ENCODE peak calls at places on chromosome 1, in nine cellular contexts. One of them, this sample, is unnamed.
A peak's percentile ranks its signal among the peaks of the same experiment; 100 is the strongest.

GRCh38 chr1:28118640-28119307 is 30.4 kb upstream of the EYA3 start:
- DNase-seq in RPMI8226: no peak
- DNase-seq in bronchial epithelial cell: no peak
- DNase-seq in NCI-H2081: no peak
- DNase-seq in AG04450: no peak
- DNase-seq in H9: no peak
- DNase-seq in activated CD8-positive, alpha-beta memory T cell treated with anti-CD3 and anti-CD28 coated beads, Interleukin-2, amount 50 U/mL, for 4 hours: no peak
- DNase-seq in omental fat pad: no peak
- DNase-seq in Right ventricle myocardium superior: no peak
- DNase-seq in this sample: no peak

GRCh38 chr1:8312235-8313218 is 5.4 kb upstream of the SLC45A1 start:
- DNase-seq in RPMI8226: no peak
- DNase-seq in bronchial epithelial cell: no peak
- DNase-seq in NCI-H2081: no peak
- DNase-seq in AG04450: no peak
- DNase-seq in H9: no peak
- DNase-seq in activated CD8-positive, alpha-beta memory T cell treated with anti-CD3 and anti-CD28 coated beads, Interleukin-2, amount 50 U/mL, for 4 hours: no peak
- DNase-seq in omental fat pad: no peak
- DNase-seq in Right ventricle myocardium superior: peak; percentile 60
- DNase-seq in this sample: peak; percentile 63

GRCh38 chr1:41023279-41023990 is 1.9 kb upstream of the SLFNL1 start:
- DNase-seq in RPMI8226: no peak
- DNase-seq in bronchial epithelial cell: no peak
- DNase-seq in NCI-H2081: no peak
- DNase-seq in AG04450: no peak
- DNase-seq in H9: no peak
- DNase-seq in activated CD8-positive, alpha-beta memory T cell treated with anti-CD3 and anti-CD28 coated beads, Interleukin-2, amount 50 U/mL, for 4 hours: no peak
- DNase-seq in omental fat pad: no peak
- DNase-seq in Right ventricle myocardium superior: no peak
- DNase-seq in this sample: no peak

GRCh38 chr1:3688356-3688755 is 36.0 kb downstream of the TP73 start:
- DNase-seq in RPMI8226: no peak
- DNase-seq in bronchial epithelial cell: no peak
- DNase-seq in NCI-H2081: no peak
- DNase-seq in AG04450: no peak
- DNase-seq in H9: peak; percentile 81
- DNase-seq in activated CD8-positive, alpha-beta memory T cell treated with anti-CD3 and anti-CD28 coated beads, Interleukin-2, amount 50 U/mL, for 4 hours: no peak
- DNase-seq in omental fat pad: no peak
- DNase-seq in Right ventricle myocardium superior: no peak
- DNase-seq in this sample: no peak

GRCh38 chr1:97567000-97567749 is 353.7 kb downstream of the DPYD start:
- DNase-seq in RPMI8226: no peak
- DNase-seq in bronchial epithelial cell: no peak
- DNase-seq in NCI-H2081: no peak
- DNase-seq in AG04450: no peak
- DNase-seq in H9: no peak
- DNase-seq in activated CD8-positive, alpha-beta memory T cell treated with anti-CD3 and anti-CD28 coated beads, Interleukin-2, amount 50 U/mL, for 4 hours: no peak
- DNase-seq in omental fat pad: no peak
- DNase-seq in Right ventricle myocardium superior: no peak
- DNase-seq in this sample: no peak

GRCh38 chr1:116908266-116908665 is 1.4 kb upstream of the PTGFRN start:
- DNase-seq in RPMI8226: no peak
- DNase-seq in bronchial epithelial cell: no peak
- DNase-seq in NCI-H2081: no peak
- DNase-seq in AG04450: no peak
- DNase-seq in H9: no peak
- DNase-seq in activated CD8-positive, alpha-beta memory T cell treated with anti-CD3 and anti-CD28 coated beads, Interleukin-2, amount 50 U/mL, for 4 hours: no peak
- DNase-seq in omental fat pad: no peak
- DNase-seq in Right ventricle myocardium superior: no peak
- DNase-seq in this sample: no peak

GRCh38 chr1:172145231-172145651 is 275.2 kb upstream of the C1orf105 start:
- DNase-seq in RPMI8226: no peak
- DNase-seq in bronchial epithelial cell: no peak
- DNase-seq in NCI-H2081: no peak
- DNase-seq in AG04450: no peak
- DNase-seq in H9: no peak
- DNase-seq in activated CD8-positive, alpha-beta memory T cell treated with anti-CD3 and anti-CD28 coated beads, Interleukin-2, amount 50 U/mL, for 4 hours: no peak
- DNase-seq in omental fat pad: no peak
- DNase-seq in Right ventricle myocardium superior: no peak
- DNase-seq in this sample: no peak

GRCh38 chr1:233183226-233184020 is 112.1 kb downstream of the PCNX2 start:
- DNase-seq in RPMI8226: no peak
- DNase-seq in bronchial epithelial cell: peak; percentile 22
- DNase-seq in NCI-H2081: no peak
- DNase-seq in AG04450: no peak
- DNase-seq in H9: no peak
- DNase-seq in activated CD8-positive, alpha-beta memory T cell treated with anti-CD3 and anti-CD28 coated beads, Interleukin-2, amount 50 U/mL, for 4 hours: no peak
- DNase-seq in omental fat pad: no peak
- DNase-seq in Right ventricle myocardium superior: no peak
- DNase-seq in this sample: no peak

GRCh38 chr1:159067699-159068621 is 8.6 kb downstream of the AIM2 start:
- DNase-seq in RPMI8226: peak; percentile 86
- DNase-seq in bronchial epithelial cell: peak; percentile 46
- DNase-seq in NCI-H2081: no peak
- DNase-seq in AG04450: no peak
- DNase-seq in H9: no peak
- DNase-seq in activated CD8-positive, alpha-beta memory T cell treated with anti-CD3 and anti-CD28 coated beads, Interleukin-2, amount 50 U/mL, for 4 hours: no peak
- DNase-seq in omental fat pad: no peak
- DNase-seq in Right ventricle myocardium superior: no peak
- DNase-seq in this sample: no peak

GRCh38 chr1:72282271-72282656 is at the start of gene NEGR1:
- DNase-seq in RPMI8226: no peak
- DNase-seq in bronchial epithelial cell: peak; percentile 4
- DNase-seq in NCI-H2081: peak; percentile 59
- DNase-seq in AG04450: peak; percentile 38
- DNase-seq in H9: peak; percentile 60
- DNase-seq in activated CD8-positive, alpha-beta memory T cell treated with anti-CD3 and anti-CD28 coated beads, Interleukin-2, amount 50 U/mL, for 4 hours: peak; percentile 16
- DNase-seq in omental fat pad: no peak
- DNase-seq in Right ventricle myocardium superior: peak; percentile 71
- DNase-seq in this sample: peak; percentile 53

GRCh38 chr1:157968503-157968902 is 24.9 kb upstream of the KIRREL1 start:
- DNase-seq in RPMI8226: peak; percentile 70
- DNase-seq in bronchial epithelial cell: peak; percentile 91
- DNase-seq in NCI-H2081: no peak
- DNase-seq in AG04450: peak; percentile 60
- DNase-seq in H9: no peak
- DNase-seq in activated CD8-positive, alpha-beta memory T cell treated with anti-CD3 and anti-CD28 coated beads, Interleukin-2, amount 50 U/mL, for 4 hours: no peak
- DNase-seq in omental fat pad: no peak
- DNase-seq in Right ventricle myocardium superior: no peak
- DNase-seq in this sample: no peak

GRCh38 chr1:32969556-32969955 is 4.9 kb upstream of the RNF19B start:
- DNase-seq in RPMI8226: no peak
- DNase-seq in bronchial epithelial cell: peak; percentile 73
- DNase-seq in NCI-H2081: no peak
- DNase-seq in AG04450: no peak
- DNase-seq in H9: no peak
- DNase-seq in activated CD8-positive, alpha-beta memory T cell treated with anti-CD3 and anti-CD28 coated beads, Interleukin-2, amount 50 U/mL, for 4 hours: no peak
- DNase-seq in omental fat pad: no peak
- DNase-seq in Right ventricle myocardium superior: no peak
- DNase-seq in this sample: no peak

GRCh38 chr1:30250338-30251022 is 472.9 kb downstream of the MATN1 start:
- DNase-seq in RPMI8226: no peak
- DNase-seq in bronchial epithelial cell: no peak
- DNase-seq in NCI-H2081: no peak
- DNase-seq in AG04450: no peak
- DNase-seq in H9: no peak
- DNase-seq in activated CD8-positive, alpha-beta memory T cell treated with anti-CD3 and anti-CD28 coated beads, Interleukin-2, amount 50 U/mL, for 4 hours: no peak
- DNase-seq in omental fat pad: no peak
- DNase-seq in Right ventricle myocardium superior: no peak
- DNase-seq in this sample: no peak

GRCh38 chr1:16155537-16156410 is at the start of gene EPHA2:
- DNase-seq in RPMI8226: peak; percentile 25
- DNase-seq in bronchial epithelial cell: peak; percentile 85
- DNase-seq in NCI-H2081: no peak
- DNase-seq in AG04450: peak; percentile 55
- DNase-seq in H9: peak; percentile 95
- DNase-seq in activated CD8-positive, alpha-beta memory T cell treated with anti-CD3 and anti-CD28 coated beads, Interleukin-2, amount 50 U/mL, for 4 hours: no peak
- DNase-seq in omental fat pad: peak; percentile 94
- DNase-seq in Right ventricle myocardium superior: peak; percentile 95
- DNase-seq in this sample: peak; percentile 89

GRCh38 chr1:26483980-26484379 is 11.7 kb downstream of the HMGN2 start:
- DNase-seq in RPMI8226: no peak
- DNase-seq in bronchial epithelial cell: no peak
- DNase-seq in NCI-H2081: no peak
- DNase-seq in AG04450: no peak
- DNase-seq in H9: no peak
- DNase-seq in activated CD8-positive, alpha-beta memory T cell treated with anti-CD3 and anti-CD28 coated beads, Interleukin-2, amount 50 U/mL, for 4 hours: no peak
- DNase-seq in omental fat pad: no peak
- DNase-seq in Right ventricle myocardium superior: no peak
- DNase-seq in this sample: no peak

This sample was measured in cerebellum.